ENCODE peak calls at places on chromosomes 13 and 19, in four cellular contexts. W is mesendoderm, U is neuronal stem cell, A is IMR-90. G is an unnamed sample.

GRCh38 chr19:49154279-49154678 is 917 bp downstream of the HRC start:
- DNase-seq in U (no peak), A (no peak), W (no peak), G (no peak)

GRCh38 chr19:50507376-50507775 is 3.6 kb downstream of the JOSD2 start:
- DNase-seq in U (no peak), W (no peak), A (no peak), G (no peak)

GRCh38 chr13:67229438-67230242 is 496 bp downstream of the PCDH9 start:
- DNase-seq in U (peak), A (peak), W (peak), G (no peak)

GRCh38 chr13:25881946-25882574 is 169.8 kb downstream of the SHISA2 start:
- DNase-seq in W (peak), A (no peak), U (peak), G (no peak)

GRCh38 chr13:19597523-19597922 is 35.9 kb upstream of the MPHOSPH8 start:
- DNase-seq in U (no peak), W (no peak), A (peak), G (no peak)

GRCh38 chr13:99982021-99982740 is 597 bp downstream of the ZIC2 start:
- DNase-seq in W (peak), U (no peak), A (no peak), G (no peak)

GRCh38 chr19:48644839-48645651 is 942 bp downstream of the CA11 start:
- DNase-seq in U (peak), A (peak), W (peak), G (peak)

GRCh38 chr19:51799311-51799997 is 4.5 kb downstream of the FPR3 start:
- DNase-seq in U (no peak), W (no peak), A (peak), G (no peak)

GRCh38 chr13:22469421-22469820 is 711.4 kb upstream of the SGCG start:
- DNase-seq in U (no peak), A (no peak), W (no peak), G (no peak)

GRCh38 chr13:100156786-100157185 is 67.9 kb downstream of the PCCA start:
- DNase-seq in W (no peak), A (no peak), U (no peak), G (no peak)

GRCh38 chr19:36215276-36216171 is 618 bp downstream of the ZNF146 start:
- DNase-seq in W (peak), A (peak), U (peak), G (no peak)

GRCh38 chr19:39827216-39827615 is 6.7 kb downstream of the DYRK1B start:
- DNase-seq in W (no peak), A (no peak), U (no peak), G (no peak)

GRCh38 chr13:51261610-51262249 is 39.5 kb downstream of the FAM124A start:
- DNase-seq in W (no peak), A (no peak), U (no peak), G (no peak)

GRCh38 chr13:91907398-91907797 is 509.0 kb downstream of the GPC5 start:
- DNase-seq in U (no peak), A (no peak), W (no peak), G (no peak)

GRCh38 chr19:41575998-41576397 is at the start of gene CEACAM21:
- DNase-seq in A (no peak), U (no peak), W (no peak), G (no peak)

GRCh38 chr13:108980237-108980636 is 350.8 kb downstream of the MYO16 start:
- DNase-seq in W (no peak), U (no peak), A (no peak), G (no peak)

GRCh38 chr13:45696610-45697226 is 5.4 kb upstream of the CBY2 start:
- DNase-seq in A (no peak), U (no peak), W (no peak), G (no peak)

GRCh38 chr13:50893211-50893852 is 16.3 kb upstream of the RNASEH2B start:
- DNase-seq in W (no peak), U (no peak), A (peak), G (no peak)

GRCh38 chr19:39131255-39131755 is 5.7 kb downstream of the PAK4 start:
- DNase-seq in U (no peak), A (peak), W (no peak), G (no peak)

GRCh38 chr19:13849991-13850909 is 26.7 kb upstream of the NANOS3 start:
- DNase-seq in A (peak), W (peak), U (no peak), G (peak)

GRCh38 chr19:16376649-16377048 is 52.0 kb downstream of the KLF2 start:
- DNase-seq in A (no peak), W (peak), U (no peak), G (peak)

GRCh38 chr19:15418112-15418587 is 638 bp downstream of the AKAP8L start:
- DNase-seq in A (no peak), U (no peak), W (peak), G (no peak)

GRCh38 chr13:56755181-56755580 is 385.5 kb upstream of the PRR20A start:
- DNase-seq in U (no peak), W (peak), A (no peak), G (no peak)

GRCh38 chr13:107867701-107868661 is 347.4 kb downstream of the LIG4 start:
- DNase-seq in U (peak), W (peak), A (peak), G (peak)

GRCh38 chr13:114279770-114280169 is 1.6 kb upstream of the UPF3A start:
- DNase-seq in U (no peak), W (no peak), A (no peak), G (no peak)

GRCh38 chr13:114284680-114285079 is 3.3 kb downstream of the UPF3A start:
- DNase-seq in U (no peak), W (no peak), A (no peak), G (no peak)

GRCh38 chr13:114283581-114283980 is 2.2 kb downstream of the UPF3A start:
- DNase-seq in A (peak), W (peak), U (no peak), G (no peak)

GRCh38 chr13:114281351-114282142 is at the start of gene UPF3A:
- DNase-seq in U (peak), A (peak), W (peak), G (peak)

GRCh38 chr13:114282143-114282685 is 813 bp downstream of the UPF3A start:
- DNase-seq in A (peak), W (no peak), U (peak), G (peak)
- H2BK5ac ChIP-seq in A (peak), W (peak), U (no peak), G (no peak)

GRCh38 chr13:112892759-112893569 is 76.0 kb upstream of the MCF2L start:
- DNase-seq in W (peak), A (no peak), U (peak), G (no peak)
- H2BK5ac ChIP-seq in W (no peak), A (no peak), U (peak), G (no peak)

DNA sequence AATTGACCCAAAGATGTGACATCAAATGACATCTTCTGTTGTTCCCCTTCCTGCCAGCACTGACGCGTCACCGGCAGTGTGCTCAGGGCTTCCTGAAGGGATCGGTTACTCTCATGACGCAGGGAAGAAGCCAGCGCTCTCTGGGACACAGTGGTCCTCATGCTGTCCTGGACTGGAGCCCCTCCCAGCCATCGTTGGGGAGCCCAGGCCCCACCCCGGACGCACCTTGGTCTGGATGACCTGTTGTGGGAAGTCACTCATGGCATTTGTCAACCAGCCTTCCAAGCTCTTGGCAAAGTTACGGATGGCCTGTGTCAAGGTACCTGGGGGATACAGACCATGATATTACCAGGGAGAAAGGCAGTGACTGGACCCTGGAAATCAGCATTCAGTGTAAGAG is 26.0 kb upstream of the RANBP3 start:
- DNase-seq in U (no peak), A (no peak), W (no peak), G (no peak)
- H2BK5ac ChIP-seq in U (no peak), A (no peak), W (no peak), G (no peak)

GRCh38 chr19:58183822-58184215 is 958 bp downstream of the ZNF274 start:
- DNase-seq in W (no peak), A (no peak), U (no peak), G (no peak)
- H2BK5ac ChIP-seq in W (no peak), A (peak), U (peak), G (no peak)

GRCh38 chr19:45881909-45882528 is 3.9 kb downstream of the IRF2BP1 start:
- DNase-seq in A (no peak), W (peak), U (no peak), G (peak)
- H2BK5ac ChIP-seq in A (no peak), W (peak), U (no peak), G (no peak)

GRCh38 chr19:5134683-5135082 is 165.8 kb downstream of the KDM4B start:
- DNase-seq in A (no peak), W (no peak), U (no peak), G (no peak)
- H2BK5ac ChIP-seq in A (no peak), W (no peak), U (peak), G (no peak)

GRCh38 chr19:2385053-2385721 is 25.1 kb downstream of the TMPRSS9 start:
- DNase-seq in W (peak), A (peak), U (no peak), G (peak)
- H2BK5ac ChIP-seq in W (no peak), A (no peak), U (no peak), G (no peak)

GRCh38 chr13:98198683-98199082 is 21.6 kb upstream of the RNF113B start:
- DNase-seq in A (no peak), U (no peak), W (no peak), G (no peak)
- H2BK5ac ChIP-seq in A (peak), U (no peak), W (no peak), G (no peak)

DNA sequence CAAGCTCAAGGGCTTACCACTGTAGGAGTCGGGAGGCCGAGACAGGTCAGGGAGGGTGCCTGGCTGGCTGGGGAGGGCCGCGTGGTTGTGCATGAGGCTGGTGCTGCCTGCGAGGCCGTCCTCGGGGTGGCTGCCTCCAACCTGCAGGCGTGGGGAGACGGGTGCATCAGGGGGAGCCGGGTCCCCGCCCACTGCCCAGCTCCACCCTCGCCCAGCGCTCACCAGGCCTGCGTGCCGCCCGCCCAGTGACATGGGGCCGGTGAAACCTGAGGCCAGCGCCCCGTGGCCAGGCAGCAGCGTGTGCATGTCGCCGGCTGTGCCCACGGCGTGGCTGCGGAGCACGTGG is 13.8 kb upstream of the UQCR11 start:
- DNase-seq in A (no peak), W (no peak), U (no peak), G (no peak)
- H2BK5ac ChIP-seq in A (no peak), W (no peak), U (no peak), G (no peak)

GRCh38 chr13:28743499-28744083 is 24.8 kb upstream of the SLC46A3 start:
- DNase-seq in A (no peak), W (no peak), U (no peak), G (no peak)

GRCh38 chr13:28744091-28744536 is 25.3 kb upstream of the SLC46A3 start:
- DNase-seq in U (no peak), A (peak), W (peak), G (peak)

GRCh38 chr13:28744656-28745055 is 25.9 kb upstream of the SLC46A3 start:
- DNase-seq in W (peak), U (no peak), A (no peak), G (no peak)

GRCh38 chr13:28747851-28748250 is 29.1 kb upstream of the SLC46A3 start:
- DNase-seq in A (no peak), U (no peak), W (no peak), G (no peak)

DNA sequence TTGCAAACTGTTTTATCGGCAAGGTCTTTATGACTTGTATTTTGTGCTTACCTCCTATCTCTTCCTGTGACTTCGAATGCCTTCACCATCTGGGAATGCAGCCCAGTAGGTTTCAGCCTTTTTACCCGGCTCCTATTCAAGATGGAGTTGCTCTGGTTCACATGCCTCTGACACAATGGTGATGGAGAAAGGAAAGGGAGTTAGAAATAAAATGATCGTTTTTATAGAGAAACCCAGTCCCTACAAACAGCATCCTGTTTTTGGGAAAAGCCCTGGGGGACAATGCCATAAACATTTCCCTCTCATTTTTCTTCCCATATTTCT is 27.5 kb upstream of the SLC46A3 start:
- DNase-seq in W (peak), U (no peak), A (no peak), G (no peak)
- H2BK5ac ChIP-seq in W (no peak), U (no peak), A (no peak), G (no peak)